ENCODE peak calls at places on chromosomes 1 and 21, in four cellular contexts. V, A, Q and B are unnamed samples.

GRCh38 chr1:241944300-241944699 is 13.3 kb upstream of the BECN2 start:
- DNase-seq in V (no peak), A (no peak), Q (no peak), B (no peak)

GRCh38 chr1:25487628-25488027 is 55.8 kb upstream of the LDLRAP1 start:
- DNase-seq in V (peak; percentile 37), A (no peak), Q (no peak), B (peak; percentile 59)

GRCh38 chr1:43776043-43776761 is 68.9 kb downstream of the ST3GAL3 start:
- DNase-seq in V (no peak), A (no peak), Q (no peak), B (no peak)

GRCh38 chr1:40053138-40053887 is 12.8 kb downstream of the CAP1 start:
- DNase-seq in V (no peak), A (no peak), Q (no peak), B (no peak)

GRCh38 chr1:221900678-221901077 is 158.8 kb upstream of the DUSP10 start:
- DNase-seq in V (no peak), A (no peak), Q (no peak), B (no peak)

GRCh38 chr1:77084457-77084856 is 134.8 kb downstream of the PIGK start:
- DNase-seq in V (no peak), A (no peak), Q (no peak), B (no peak)

GRCh38 chr21:43627527-43627926 is 31.8 kb downstream of the HSF2BP start:
- DNase-seq in V (no peak), A (no peak), Q (no peak), B (no peak)

GRCh38 chr1:10835423-10836421 is 39.3 kb upstream of the CASZ1 start:
- DNase-seq in V (peak; percentile 90), A (peak; percentile 96), Q (peak; percentile 87), B (peak; percentile 96)

GRCh38 chr1:206582537-206583460 is 29.5 kb downstream of the EIF2D start:
- DNase-seq in V (no peak), A (no peak), Q (no peak), B (no peak)

GRCh38 chr1:221164029-221164428 is 284.8 kb downstream of the HLX start:
- DNase-seq in V (no peak), A (no peak), Q (no peak), B (no peak)

GRCh38 chr21:35138665-35139381 is 89.7 kb upstream of the RUNX1 start:
- DNase-seq in V (no peak), A (no peak), Q (no peak), B (peak; percentile 72)

GRCh38 chr1:195709821-195710220 is 898.4 kb downstream of the KCNT2 start:
- DNase-seq in V (no peak), A (no peak), Q (no peak), B (no peak)

GRCh38 chr1:31790140-31790539 is 25.7 kb downstream of the SPOCD1 start:
- DNase-seq in V (no peak), A (peak; percentile 1), Q (no peak), B (no peak)

GRCh38 chr1:207050428-207050767 is 610 bp downstream of the YOD1 start:
- DNase-seq in V (no peak), A (peak; percentile 48), Q (no peak), B (no peak)

GRCh38 chr1:68973459-68974244 is 476.8 kb upstream of the DEPDC1 start:
- DNase-seq in V (no peak), A (no peak), Q (no peak), B (no peak)

GRCh38 chr1:10494754-10495474 is 20.2 kb downstream of the PEX14 start:
- DNase-seq in V (peak; percentile 84), A (peak; percentile 84), Q (no peak), B (peak; percentile 87)

GRCh38 chr1:97334454-97334853 is 586.4 kb downstream of the DPYD start:
- DNase-seq in V (no peak), A (no peak), Q (no peak), B (no peak)

GRCh38 chr1:26786437-26787380 is 1.0 kb upstream of the PIGV start:
- DNase-seq in V (peak; percentile 77), A (peak; percentile 48), Q (no peak), B (peak; percentile 98)

GRCh38 chr1:92791487-92792058 is 6.7 kb upstream of the EVI5 start:
- DNase-seq in V (no peak), A (no peak), Q (no peak), B (no peak)

GRCh38 chr1:28259935-28260802 is 851 bp downstream of the SESN2 start:
- DNase-seq in V (peak; percentile 81), A (peak; percentile 81), Q (peak; percentile 75), B (peak; percentile 83)

GRCh38 chr21:41953831-41954653 is at the start of gene C2CD2:
- DNase-seq in V (peak; percentile 91), A (peak; percentile 72), Q (no peak), B (peak; percentile 100)

GRCh38 chr1:244651956-244652698 is 799 bp upstream of the DESI2 start:
- DNase-seq in V (no peak), A (no peak), Q (no peak), B (no peak)

GRCh38 chr1:22133247-22133927 is 9.5 kb downstream of the WNT4 start:
- DNase-seq in V (no peak), A (no peak), Q (no peak), B (no peak)

GRCh38 chr1:7808253-7808844 is 24.3 kb downstream of the PER3 start:
- DNase-seq in V (peak; percentile 40), A (no peak), Q (no peak), B (no peak)

GRCh38 chr21:45577806-45578801 is 35.9 kb upstream of the SLC19A1 start:
- DNase-seq in V (peak; percentile 36), A (peak; percentile 10), Q (no peak), B (no peak)

GRCh38 chr1:2474933-2475371 is 1.1 kb upstream of the PLCH2 start:
- DNase-seq in V (peak; percentile 96), A (no peak), Q (no peak), B (peak; percentile 68)

GRCh38 chr1:170704256-170704655 is 40.3 kb downstream of the PRRX1 start:
- DNase-seq in V (no peak), A (no peak), Q (no peak), B (no peak)

GRCh38 chr1:170711682-170712081 is 47.8 kb downstream of the PRRX1 start:
- DNase-seq in V (no peak), A (no peak), Q (no peak), B (no peak)

GRCh38 chr1:170705981-170706380 is 42.0 kb downstream of the PRRX1 start:
- DNase-seq in V (no peak), A (no peak), Q (no peak), B (no peak)

GRCh38 chr1:170707116-170707515 is 43.2 kb downstream of the PRRX1 start:
- DNase-seq in V (no peak), A (no peak), Q (no peak), B (no peak)

DNA sequence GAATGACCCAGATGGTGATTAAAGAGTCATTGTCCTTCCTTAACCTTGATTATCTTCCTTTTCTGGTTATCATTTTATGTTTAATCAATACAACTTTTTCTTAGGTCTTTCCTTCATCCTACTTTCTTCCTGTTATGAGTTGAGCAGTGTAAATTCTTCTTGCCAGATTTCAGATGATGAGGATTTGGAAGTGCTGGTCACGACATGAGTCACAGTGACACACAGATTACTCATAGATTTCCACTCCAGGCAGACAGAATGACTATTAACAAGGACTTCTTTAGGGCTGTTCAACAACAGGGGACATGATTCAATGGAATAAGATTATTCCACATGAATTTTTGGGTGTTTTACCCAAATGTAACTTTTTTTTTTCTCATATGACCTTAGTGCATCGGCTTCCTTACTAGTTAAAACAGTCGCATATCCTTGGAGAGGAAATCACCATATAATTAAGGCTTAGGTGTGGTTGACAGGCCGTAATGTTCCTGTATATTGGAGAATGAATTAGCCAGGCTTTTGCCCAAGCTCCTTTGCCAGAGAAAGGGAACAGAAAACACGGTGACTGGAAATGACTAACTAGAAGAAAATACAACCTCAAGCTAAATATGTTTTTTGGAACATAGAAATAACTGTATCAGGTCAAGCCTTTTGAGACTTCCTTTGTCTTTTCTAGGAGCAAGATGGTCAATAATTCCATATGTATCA is 44.2 kb downstream of the PRRX1 start:
- DNase-seq in V (no peak), A (no peak), Q (no peak), B (no peak)
- TF ChIP-seq TEAD4 in V (peak; percentile 65), A (no peak), Q (no peak), B (no peak)

DNA sequence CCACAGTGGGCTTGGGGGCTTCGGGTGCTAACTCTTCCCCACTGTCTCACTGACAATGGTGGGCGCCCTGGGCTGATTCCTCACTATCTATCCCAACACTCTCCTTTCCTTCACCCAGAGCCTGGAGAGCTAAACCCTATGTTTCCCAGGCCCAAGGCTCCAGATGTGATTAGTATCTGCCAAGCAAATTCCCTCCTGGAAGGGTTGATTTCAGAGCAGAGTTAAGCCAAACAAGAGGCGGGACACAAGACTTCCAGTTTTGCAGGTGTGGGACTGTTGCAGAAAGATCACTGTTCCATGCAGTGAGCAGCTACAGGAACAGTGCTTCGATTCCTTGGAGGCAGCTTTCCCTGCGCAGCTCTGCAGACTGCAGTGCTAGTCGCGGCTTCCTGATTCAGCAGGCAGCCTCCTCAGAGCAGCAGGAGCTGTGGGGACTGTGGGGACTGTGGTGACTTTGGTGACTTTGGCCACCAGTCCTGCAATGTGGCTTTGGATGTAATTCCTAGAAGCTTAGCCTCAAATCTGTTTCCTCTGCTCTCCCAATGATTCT is 168.4 kb downstream of the RHOU start:
- DNase-seq in V (no peak), A (no peak), Q (no peak), B (no peak)
- TF ChIP-seq TEAD4 in V (no peak), A (no peak), Q (no peak), B (no peak)

GRCh38 chr1:246906833-246907232 is 24.9 kb downstream of the AHCTF1 start:
- DNase-seq in V (no peak), A (no peak), Q (no peak), B (no peak)
- TF ChIP-seq TEAD4 in V (no peak), A (no peak), Q (no peak), B (no peak)

DNA sequence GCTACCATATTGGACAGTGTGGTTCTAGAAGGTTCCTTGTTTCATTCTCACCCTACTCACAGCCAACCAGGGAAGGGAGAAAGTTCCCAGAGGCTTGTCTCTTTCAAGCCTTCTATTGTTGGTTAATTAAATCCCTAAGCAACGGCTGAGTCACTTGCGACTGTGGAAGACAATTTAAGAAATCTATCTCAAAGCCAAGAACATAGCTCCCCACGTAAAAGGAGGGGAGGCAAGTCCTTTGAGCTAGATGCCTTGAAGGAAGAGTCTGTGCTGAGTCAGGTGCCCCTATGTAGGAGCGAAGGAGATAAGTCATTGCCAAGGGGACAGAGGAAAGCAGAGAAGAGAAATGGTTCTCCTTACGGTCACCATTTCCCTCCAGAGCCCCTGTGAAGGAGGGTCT is 79.4 kb upstream of the PPP2R5A start:
- DNase-seq in V (no peak), A (no peak), Q (no peak), B (no peak)
- TF ChIP-seq TEAD4 in V (no peak), A (no peak), Q (no peak), B (no peak)

GRCh38 chr1:201982923-201983805 is 716 bp downstream of the RNPEP start:
- DNase-seq in V (peak; percentile 82), A (peak; percentile 60), Q (no peak), B (peak; percentile 83)
- TF ChIP-seq TEAD4 in V (no peak), A (no peak), Q (no peak), B (peak; percentile 10)

DNA sequence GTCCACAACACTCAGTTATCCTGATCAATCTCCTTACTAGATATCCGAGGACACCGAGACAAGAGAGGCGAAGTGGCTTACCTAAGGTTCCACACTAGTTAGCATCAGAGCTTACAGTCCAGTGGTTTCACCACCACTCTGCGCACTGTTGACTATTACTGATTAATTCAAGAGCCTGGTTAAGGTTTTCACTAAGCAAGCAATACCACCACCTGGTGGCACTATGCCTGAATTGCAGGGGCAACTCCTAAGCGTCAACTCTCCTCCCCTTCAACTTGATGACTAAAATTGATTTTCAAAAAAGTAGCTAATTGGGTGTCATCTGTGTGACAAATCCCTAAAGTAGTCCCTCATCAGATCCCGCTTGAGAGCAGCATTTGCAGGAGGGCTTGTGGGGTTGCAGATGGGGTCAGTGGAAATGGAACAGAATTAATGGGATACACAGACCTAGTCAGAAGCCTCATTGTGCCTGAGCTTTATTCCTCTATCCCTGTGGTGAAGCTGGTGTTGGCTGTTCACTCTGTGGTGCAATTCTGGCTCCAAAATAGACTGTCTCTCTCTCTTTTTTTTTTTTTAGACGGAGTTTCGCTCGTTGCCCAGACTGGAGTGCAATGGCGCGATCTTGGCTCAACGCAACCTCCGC is 9.1 kb downstream of the TTC22 start:
- DNase-seq in V (peak; percentile 63), A (peak; percentile 88), Q (no peak), B (peak; percentile 82)
- TF ChIP-seq TEAD4 in V (no peak), A (no peak), Q (no peak), B (no peak)